ENCODE peak calls at places on chromosome 6, in seven cellular contexts. Y is erythroblast, W is putamen, H is WTC11, X is NCI-H774, O is T-helper 9 cell, M is cardiac septum. S is an unnamed sample.
A peak's percentile ranks its signal among the peaks of the same experiment; 100 is the strongest.

GRCh38 chr6:26187981-26188635 is 100.9 kb downstream of the HFE start:
- DNase-seq in Y (peak; percentile 96), W (no peak), H (no peak), X (peak; percentile 14), O (no peak), M (no peak), S (no peak)

GRCh38 chr6:151494235-151494950 is 576 bp downstream of the CCDC170 start:
- DNase-seq in Y (peak; percentile 4), W (peak; percentile 52), H (peak; percentile 29), X (peak; percentile 45), O (no peak), M (no peak), S (no peak)

GRCh38 chr6:4567141-4567540 is 209.1 kb upstream of the CDYL start:
- DNase-seq in Y (no peak), W (no peak), H (no peak), X (no peak), O (no peak), M (no peak), S (no peak)

GRCh38 chr6:45513331-45513730 is 135.6 kb upstream of the SUPT3H start:
- DNase-seq in Y (no peak), W (no peak), H (no peak), X (peak; percentile 24), O (no peak), M (no peak), S (peak; percentile 21)

GRCh38 chr6:353642-354614 is 37.6 kb upstream of the IRF4 start:
- DNase-seq in Y (no peak), W (no peak), H (no peak), X (no peak), O (no peak), M (no peak), S (no peak)

GRCh38 chr6:139473239-139473701 is 98.8 kb upstream of the CITED2 start:
- DNase-seq in Y (peak; percentile 78), W (no peak), H (peak; percentile 16), X (no peak), O (no peak), M (no peak), S (no peak)

GRCh38 chr6:142132625-142133024 is at the start of gene GJE1:
- DNase-seq in Y (no peak), W (no peak), H (no peak), X (no peak), O (no peak), M (no peak), S (no peak)

GRCh38 chr6:157551041-157551832 is 170.2 kb downstream of the ZDHHC14 start:
- DNase-seq in Y (no peak), W (no peak), H (no peak), X (no peak), O (no peak), M (no peak), S (no peak)

GRCh38 chr6:164854526-164854925 is 454.9 kb downstream of the C6orf118 start:
- DNase-seq in Y (no peak), W (peak; percentile 3), H (no peak), X (no peak), O (no peak), M (no peak), S (no peak)

GRCh38 chr6:75317503-75318206 is 33.1 kb upstream of the TMEM30A start:
- DNase-seq in Y (no peak), W (no peak), H (no peak), X (no peak), O (no peak), M (no peak), S (no peak)

GRCh38 chr6:55886185-55886836 is 10.9 kb upstream of the BMP5 start:
- DNase-seq in Y (no peak), W (no peak), H (no peak), X (peak; percentile 11), O (no peak), M (no peak), S (no peak)